ENCODE peak calls at places on chromosome 17, in nine cellular contexts. K is mucosa of descending colon, E is RWPE1, J is Calu3, D is AG04449, F is left ventricle myocardium inferior, Q is nephron progenitor cell, V is fibroblast of pulmonary artery, H is K562. G is an unnamed sample.

GRCh38 chr17:73693016-73693545 is 48.8 kb upstream of the SDK2 start:
- DNase-seq in H (no peak), K (no peak), J (no peak), F (no peak), V (no peak), Q (no peak), D (no peak), E (no peak), G (no peak)

GRCh38 chr17:65530985-65531507 is 30.4 kb downstream of the AXIN2 start:
- DNase-seq in J (no peak), D (no peak), F (no peak), K (no peak), H (no peak), V (peak), E (no peak), Q (peak), G (no peak)

GRCh38 chr17:75228305-75228704 is 22.8 kb downstream of the NUP85 start:
- DNase-seq in D (no peak), Q (no peak), J (no peak), E (no peak), K (no peak), H (no peak), V (peak), F (no peak), G (peak)

GRCh38 chr17:39793473-39793872 is 55.7 kb downstream of the GRB7 start:
- DNase-seq in F (no peak), D (no peak), H (no peak), V (no peak), K (no peak), J (peak), Q (no peak), E (no peak), G (no peak)

GRCh38 chr17:4950075-4950756 is 703 bp upstream of the ENO3 start:
- DNase-seq in V (no peak), D (no peak), E (no peak), K (peak), H (peak), F (peak), J (peak), Q (peak), G (peak)

GRCh38 chr17:63945851-63946439 is 13.8 kb upstream of the CD79B start:
- DNase-seq in J (no peak), F (no peak), D (no peak), V (no peak), K (no peak), E (no peak), H (no peak), Q (peak), G (no peak)

GRCh38 chr17:81517339-81518112 is 4.9 kb upstream of the ACTG1 start:
- DNase-seq in Q (peak), V (no peak), E (no peak), J (no peak), K (peak), H (no peak), F (no peak), D (no peak), G (no peak)

GRCh38 chr17:79670537-79671386 is 59.9 kb upstream of the RBFOX3 start:
- DNase-seq in F (peak), E (no peak), D (no peak), H (no peak), Q (no peak), J (no peak), K (no peak), V (no peak), G (no peak)

GRCh38 chr17:29341726-29342125 is 47.8 kb upstream of the NUFIP2 start:
- DNase-seq in V (peak), F (no peak), J (no peak), H (no peak), Q (no peak), K (no peak), D (no peak), E (peak), G (no peak)

GRCh38 chr17:65028537-65028843 is 28.1 kb downstream of the GNA13 start:
- DNase-seq in Q (no peak), K (no peak), D (no peak), F (no peak), E (no peak), H (no peak), V (no peak), J (no peak), G (no peak)

GRCh38 chr17:71472809-71473789 is 647.7 kb upstream of the SOX9 start:
- DNase-seq in J (peak), V (peak), H (peak), E (peak), Q (peak), D (no peak), F (no peak), K (peak), G (no peak)

GRCh38 chr17:19376799-19377198 is 1.5 kb upstream of the MAPK7 start:
- DNase-seq in K (peak), Q (no peak), J (peak), H (no peak), V (no peak), E (no peak), F (no peak), D (no peak), G (peak)

GRCh38 chr17:75738218-75738802 is 17.1 kb downstream of the ITGB4 start:
- DNase-seq in Q (no peak), D (no peak), K (no peak), H (no peak), F (no peak), J (no peak), V (peak), E (no peak), G (peak)

GRCh38 chr17:74512624-74513084 is 18.6 kb downstream of the CD300LB start:
- DNase-seq in Q (no peak), D (no peak), V (peak), J (no peak), F (no peak), H (no peak), E (peak), K (no peak), G (peak)

GRCh38 chr17:59627770-59628171 is 8.1 kb downstream of the CLTC start:
- DNase-seq in K (no peak), J (no peak), F (no peak), H (no peak), Q (no peak), V (no peak), E (no peak), D (no peak), G (no peak)

GRCh38 chr17:16991349-16992009 is 19.6 kb upstream of the TNFRSF13B start:
- DNase-seq in E (peak), H (peak), D (no peak), F (peak), J (peak), Q (peak), V (peak), K (peak), G (peak)

GRCh38 chr17:13410874-13411273 is 190.9 kb downstream of the HS3ST3A1 start:
- DNase-seq in V (peak), J (no peak), F (no peak), H (no peak), D (no peak), Q (no peak), K (peak), E (no peak), G (no peak)

GRCh38 chr17:15398291-15398690 is 56.9 kb upstream of the TEKT3 start:
- DNase-seq in Q (no peak), V (peak), E (no peak), F (no peak), J (no peak), D (no peak), K (no peak), H (no peak), G (no peak)

GRCh38 chr17:43324205-43324893 is 74.4 kb upstream of the ARL4D start:
- DNase-seq in E (no peak), V (no peak), K (no peak), D (no peak), J (peak), H (no peak), F (no peak), Q (no peak), G (no peak)

GRCh38 chr17:35001549-35001948 is 21.2 kb downstream of the LIG3 start:
- DNase-seq in K (no peak), Q (no peak), J (no peak), H (no peak), D (no peak), V (peak), F (no peak), E (no peak), G (no peak)

GRCh38 chr17:59505610-59506276 is 59.7 kb upstream of the DHX40 start:
- DNase-seq in V (no peak), J (no peak), D (no peak), E (peak), F (no peak), K (no peak), H (no peak), Q (no peak), G (no peak)

GRCh38 chr17:7552621-7553051 is 3.8 kb downstream of the TNFSF12 start:
- DNase-seq in D (no peak), J (no peak), E (no peak), Q (no peak), F (no peak), K (peak), H (no peak), V (no peak), G (no peak)

GRCh38 chr17:74295625-74296547 is 21.9 kb downstream of the DNAI2 start:
- DNase-seq in V (no peak), H (peak), E (no peak), K (no peak), D (no peak), Q (no peak), F (peak), J (no peak), G (no peak)

GRCh38 chr17:81285179-81285878 is 9.8 kb downstream of the SLC38A10 start:
- DNase-seq in E (no peak), Q (no peak), V (peak), K (peak), J (no peak), F (peak), D (no peak), H (peak), G (peak)

GRCh38 chr17:17633310-17633709 is 41.8 kb upstream of the PEMT start:
- DNase-seq in F (no peak), V (no peak), E (no peak), Q (no peak), K (no peak), D (no peak), H (no peak), J (no peak), G (no peak)

GRCh38 chr17:13520899-13521572 is 80.7 kb downstream of the HS3ST3A1 start:
- DNase-seq in F (no peak), J (no peak), D (peak), H (no peak), V (peak), E (no peak), K (no peak), Q (no peak), G (no peak)

GRCh38 chr17:76280650-76281049 is 15.5 kb downstream of the UBALD2 start:
- DNase-seq in H (no peak), F (no peak), Q (no peak), J (no peak), D (no peak), K (no peak), E (no peak), V (no peak), G (no peak)

GRCh38 chr17:40329981-40330794 is 21.2 kb downstream of the RARA start:
- DNase-seq in V (no peak), F (peak), J (no peak), E (no peak), H (no peak), K (no peak), Q (no peak), D (no peak), G (peak)

GRCh38 chr17:17028059-17028877 is 14.0 kb upstream of the MPRIP start:
- DNase-seq in D (no peak), H (peak), Q (peak), F (peak), E (peak), V (peak), K (peak), J (peak), G (no peak)

GRCh38 chr17:67865438-67865837 is 40.1 kb downstream of the BPTF start:
- DNase-seq in V (no peak), F (no peak), D (no peak), Q (no peak), K (no peak), H (no peak), E (no peak), J (no peak), G (no peak)

GRCh38 chr17:1431631-1432104 is 24.4 kb downstream of the CRK start:
- DNase-seq in D (no peak), E (no peak), Q (no peak), J (no peak), H (no peak), F (no peak), K (no peak), V (no peak), G (no peak)

GRCh38 chr17:76246080-76247066 is 6.1 kb upstream of the RNF157 start:
- DNase-seq in Q (peak), E (no peak), D (no peak), H (peak), K (peak), V (no peak), J (no peak), F (no peak), G (no peak)

DNA sequence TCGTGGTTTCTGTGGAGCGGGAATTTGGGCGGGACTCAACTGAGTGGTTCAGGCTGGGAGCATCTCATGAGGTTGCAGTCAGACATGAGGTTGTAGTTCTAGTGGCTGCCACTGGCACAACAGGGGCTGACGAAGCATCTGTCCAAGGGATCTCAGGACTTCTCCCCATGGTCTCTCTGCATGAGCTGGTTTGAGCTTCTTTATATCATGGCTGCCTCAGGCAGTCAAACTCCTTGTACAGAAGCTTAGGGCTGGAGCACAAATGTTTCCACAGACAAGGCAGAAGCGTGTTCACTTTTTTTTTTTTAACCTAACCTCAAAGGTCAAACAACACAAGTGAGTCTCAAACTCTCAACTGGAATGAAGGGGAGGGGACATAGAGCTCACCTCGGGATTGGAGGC is 243.3 kb downstream of the MSI2 start:
- DNase-seq in E (no peak), H (peak), Q (no peak), V (no peak), F (no peak), D (no peak), K (no peak), J (no peak), G (no peak)
- TF ChIP-seq CTCF in E (no peak), H (no peak), Q (no peak), V (no peak), F (no peak), D (peak), K (no peak), J (no peak), G (no peak)

GRCh38 chr17:8885968-8886674 is 18.6 kb upstream of the PIK3R6 start:
- DNase-seq in J (no peak), D (no peak), F (no peak), K (no peak), Q (no peak), H (peak), E (no peak), V (no peak), G (peak)

GRCh38 chr17:8890671-8891070 is 23.2 kb upstream of the PIK3R6 start:
- DNase-seq in F (no peak), J (no peak), V (no peak), E (no peak), D (no peak), H (no peak), Q (no peak), K (no peak), G (peak)

GRCh38 chr17:8889458-8890210 is 22.2 kb upstream of the PIK3R6 start:
- DNase-seq in E (no peak), H (no peak), J (no peak), K (no peak), D (no peak), V (no peak), F (no peak), Q (no peak), G (peak)

GRCh38 chr17:8888704-8889302 is 21.3 kb upstream of the PIK3R6 start:
- DNase-seq in K (no peak), J (no peak), D (no peak), V (no peak), H (no peak), F (no peak), Q (no peak), E (no peak), G (peak)

GRCh38 chr17:8887834-8888703 is 20.6 kb upstream of the PIK3R6 start:
- DNase-seq in F (peak), H (peak), Q (peak), D (no peak), J (no peak), V (peak), K (peak), E (no peak), G (peak)
- TF ChIP-seq CTCF in F (peak), H (peak), Q (peak), D (peak), J (no peak), V (peak), K (no peak), E (no peak), G (no peak)

GRCh38 chr17:55053855-55054254 is 85.3 kb downstream of the STXBP4 start:
- DNase-seq in H (no peak), K (no peak), V (peak), E (peak), D (no peak), J (no peak), Q (no peak), F (no peak), G (no peak)
- TF ChIP-seq CTCF in H (no peak), K (no peak), V (peak), E (peak), D (no peak), J (no peak), Q (peak), F (peak), G (peak)

GRCh38 chr17:48814504-48814903 is 2.5 kb downstream of the TTLL6 start:
- DNase-seq in V (peak), Q (peak), K (peak), E (peak), H (peak), D (no peak), F (peak), J (peak), G (peak)
- TF ChIP-seq CTCF in V (peak), Q (peak), K (peak), E (peak), H (peak), D (peak), F (peak), J (peak), G (peak)

DNA sequence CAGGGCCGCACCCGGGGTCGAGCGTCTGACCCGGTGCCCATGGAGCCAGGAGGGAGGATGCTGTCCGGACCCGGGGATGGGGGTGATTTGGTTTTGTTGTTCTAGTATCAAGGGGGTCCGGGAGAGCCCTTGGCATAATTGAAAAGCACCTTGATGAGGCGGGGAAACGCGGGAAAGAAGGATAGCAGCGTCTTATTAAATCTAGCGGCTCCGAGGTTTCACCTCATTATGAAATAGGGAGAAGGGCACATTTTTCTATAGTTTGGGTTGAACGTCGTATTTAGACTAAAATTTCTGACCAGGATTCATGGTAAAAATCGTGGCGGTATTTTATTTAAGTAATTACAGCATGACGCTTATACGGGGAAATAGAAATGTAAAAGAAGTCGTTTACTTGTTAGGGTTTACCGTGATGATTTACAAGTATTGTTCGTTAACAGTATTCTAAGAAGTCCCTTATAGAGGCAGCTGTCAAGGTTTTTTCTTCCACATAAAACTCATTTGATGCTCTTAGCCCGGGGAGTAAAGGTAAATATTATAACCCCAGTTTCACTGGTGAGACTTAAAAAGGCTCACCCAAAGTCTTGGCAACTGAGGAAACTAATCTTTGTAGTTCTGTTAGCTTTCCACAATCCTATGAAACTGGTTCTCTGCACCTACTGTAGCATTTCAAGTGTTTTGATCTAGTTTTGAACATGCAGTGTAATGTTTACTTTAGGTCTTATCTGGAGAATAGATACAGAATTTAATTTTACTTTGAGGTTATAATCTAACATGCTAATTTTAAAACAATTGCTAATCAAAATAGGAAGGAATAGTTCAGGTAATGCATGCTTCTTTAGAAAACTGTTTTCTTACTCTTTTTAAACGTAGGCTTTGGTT is 762 bp downstream of the LUC7L3 start:
- DNase-seq in Q (no peak), H (no peak), K (no peak), V (no peak), D (no peak), J (no peak), F (no peak), E (no peak), G (no peak)
- TF ChIP-seq CTCF in Q (no peak), H (no peak), K (no peak), V (no peak), D (no peak), J (no peak), F (no peak), E (no peak), G (no peak)

G was measured in CD14-positive monocyte.